ENCODE peak calls at places on chromosomes 7 and 10, in seven cellular contexts. X is nephron progenitor cell, N is fibroblast of mammary gland, J is neural progenitor cell, Q is mesothelial cell of epicardium, R is ovary, H is body of pancreas. T is an unnamed sample.

GRCh38 chr7:129741011-129741410 is 129.5 kb downstream of the NRF1 start:
- DNase-seq in X (no peak), N (no peak), J (no peak), Q (no peak), R (no peak), H (no peak), T (no peak)

GRCh38 chr7:117993377-117994003 is 120.2 kb upstream of the CTTNBP2 start:
- DNase-seq in X (peak), N (peak), J (peak), Q (no peak), R (no peak), H (peak), T (peak)

GRCh38 chr10:44571701-44572100 is 186.8 kb upstream of the CXCL12 start:
- DNase-seq in X (no peak), N (peak), J (no peak), Q (no peak), R (no peak), H (no peak), T (no peak)

GRCh38 chr7:45869426-45869825 is 3.5 kb downstream of the CCDC201 start:
- DNase-seq in X (no peak), N (peak), J (no peak), Q (no peak), R (no peak), H (no peak), T (no peak)

GRCh38 chr7:27901028-27901760 is 161.2 kb downstream of the TAX1BP1 start:
- DNase-seq in X (no peak), N (peak), J (no peak), Q (no peak), R (no peak), H (no peak), T (no peak)

GRCh38 chr10:94092848-94093247 is 99.1 kb downstream of the PLCE1 start:
- DNase-seq in X (no peak), N (peak), J (no peak), Q (no peak), R (no peak), H (peak), T (no peak)

GRCh38 chr10:13401142-13401541 is 53.0 kb upstream of the SEPHS1 start:
- DNase-seq in X (no peak), N (no peak), J (no peak), Q (no peak), R (no peak), H (no peak), T (no peak)

GRCh38 chr7:75842836-75843446 is 29.3 kb upstream of the CCL24 start:
- DNase-seq in X (no peak), N (peak), J (no peak), Q (no peak), R (peak), H (peak), T (peak)

GRCh38 chr7:77338883-77339629 is 77.1 kb downstream of the GSAP start:
- DNase-seq in X (no peak), N (peak), J (no peak), Q (no peak), R (no peak), H (no peak), T (no peak)

GRCh38 chr7:149713061-149713730 is 60.2 kb downstream of the ZNF467 start:
- DNase-seq in X (no peak), N (no peak), J (no peak), Q (no peak), R (no peak), H (no peak), T (no peak)

GRCh38 chr10:50552308-50552707 is 71.4 kb downstream of the SGMS1 start:
- DNase-seq in X (no peak), N (peak), J (no peak), Q (no peak), R (no peak), H (no peak), T (no peak)

GRCh38 chr10:79405995-79406515 is 39.4 kb downstream of the ZCCHC24 start:
- DNase-seq in X (no peak), N (no peak), J (no peak), Q (no peak), R (no peak), H (no peak), T (no peak)

GRCh38 chr7:46301677-46302076 is 380.6 kb upstream of the IGFBP3 start:
- DNase-seq in X (no peak), N (peak), J (no peak), Q (no peak), R (no peak), H (no peak), T (no peak)

GRCh38 chr7:132440126-132440525 is 136.1 kb downstream of the PLXNA4 start:
- DNase-seq in X (no peak), N (no peak), J (no peak), Q (no peak), R (no peak), H (no peak), T (no peak)

GRCh38 chr7:147412782-147413186 is 1177.8 kb upstream of the C7orf33 start:
- DNase-seq in X (no peak), N (peak), J (no peak), Q (no peak), R (no peak), H (no peak), T (no peak)

GRCh38 chr10:44991571-44991970 is 9.2 kb upstream of the ZNF22 start:
- DNase-seq in X (no peak), N (no peak), J (no peak), Q (no peak), R (peak), H (peak), T (no peak)

GRCh38 chr7:115662120-115662519 is 368.4 kb downstream of the TFEC start:
- DNase-seq in X (no peak), N (peak), J (no peak), Q (no peak), R (no peak), H (no peak), T (no peak)

GRCh38 chr10:52755297-52756062 is 17.1 kb downstream of the MBL2 start:
- DNase-seq in X (no peak), N (peak), J (no peak), Q (no peak), R (no peak), H (peak), T (no peak)

DNA sequence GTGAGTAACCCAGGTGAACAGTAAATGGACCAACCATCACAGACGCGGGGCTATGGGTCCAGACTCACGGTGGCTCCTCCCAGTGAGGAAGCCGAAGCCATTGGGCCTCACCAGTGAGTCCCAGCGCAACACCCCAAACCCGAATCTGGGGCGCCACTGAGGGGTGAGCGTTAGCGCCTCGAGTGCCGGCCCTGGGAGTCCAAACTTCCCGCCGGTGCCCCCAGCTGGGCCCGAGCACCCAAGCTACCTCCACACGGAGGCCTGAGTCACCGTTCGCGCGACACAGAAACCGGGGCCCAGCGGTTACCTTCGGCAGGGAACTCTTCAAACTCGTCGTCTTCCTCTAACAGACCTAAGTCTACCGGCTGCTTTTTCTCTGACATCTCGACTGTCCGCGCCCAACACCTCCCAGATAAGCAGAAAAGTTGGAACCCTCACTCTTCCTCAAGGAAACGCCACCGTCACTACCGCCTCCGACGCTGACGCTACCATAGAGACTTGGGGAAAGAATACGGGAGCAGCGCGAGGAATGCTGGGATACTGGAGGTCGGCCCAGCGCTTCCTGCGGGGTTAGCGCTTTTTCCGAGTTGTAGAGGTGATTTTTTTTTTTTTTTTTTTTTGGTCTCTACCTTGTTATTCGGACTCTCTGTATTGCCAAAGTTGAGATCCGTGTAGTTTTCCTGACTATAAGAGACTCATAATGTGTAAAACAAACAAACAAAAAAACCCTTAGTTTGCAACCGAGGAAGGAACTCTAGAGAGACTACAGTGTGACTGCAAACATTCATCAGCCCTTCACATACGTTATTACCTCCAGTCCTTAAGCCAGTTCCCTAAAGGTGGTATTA is at the start of gene SEM1:
- DNase-seq in X (peak), N (peak), J (peak), Q (peak), R (peak), H (peak), T (peak)
- TF ChIP-seq CTCF in X (no peak), N (no peak), J (no peak), Q (no peak), R (no peak), H (no peak), T (no peak)

GRCh38 chr7:11266101-11266500 is 292.4 kb downstream of the PHF14 start:
- DNase-seq in X (no peak), N (no peak), J (no peak), Q (no peak), R (no peak), H (no peak), T (no peak)

GRCh38 chr7:11256501-11256900 is 282.8 kb downstream of the PHF14 start:
- DNase-seq in X (no peak), N (no peak), J (no peak), Q (no peak), R (no peak), H (no peak), T (no peak)

DNA sequence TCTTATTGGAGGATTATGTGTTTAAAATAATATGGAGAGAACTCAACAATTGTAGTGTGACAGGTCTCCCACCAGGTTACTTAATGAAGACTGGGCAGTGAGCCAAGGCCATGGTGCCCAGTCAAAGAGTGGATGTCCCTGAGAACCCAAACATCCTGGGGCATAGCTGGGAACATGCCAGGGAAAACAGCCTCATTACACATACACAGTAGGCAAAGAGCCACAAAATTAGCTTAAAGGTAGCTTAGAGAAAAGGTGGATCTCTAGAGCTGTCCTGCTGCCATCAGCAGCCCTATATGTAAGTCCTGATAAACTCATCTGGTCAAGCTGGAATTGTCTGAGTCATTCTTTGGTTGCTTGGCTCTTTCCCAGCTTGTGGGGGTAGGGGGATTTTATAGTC is 287.8 kb downstream of the PHF14 start:
- DNase-seq in X (no peak), N (no peak), J (no peak), Q (no peak), R (no peak), H (peak), T (peak)
- TF ChIP-seq CTCF in X (no peak), N (no peak), J (no peak), Q (no peak), R (no peak), H (no peak), T (no peak)

DNA sequence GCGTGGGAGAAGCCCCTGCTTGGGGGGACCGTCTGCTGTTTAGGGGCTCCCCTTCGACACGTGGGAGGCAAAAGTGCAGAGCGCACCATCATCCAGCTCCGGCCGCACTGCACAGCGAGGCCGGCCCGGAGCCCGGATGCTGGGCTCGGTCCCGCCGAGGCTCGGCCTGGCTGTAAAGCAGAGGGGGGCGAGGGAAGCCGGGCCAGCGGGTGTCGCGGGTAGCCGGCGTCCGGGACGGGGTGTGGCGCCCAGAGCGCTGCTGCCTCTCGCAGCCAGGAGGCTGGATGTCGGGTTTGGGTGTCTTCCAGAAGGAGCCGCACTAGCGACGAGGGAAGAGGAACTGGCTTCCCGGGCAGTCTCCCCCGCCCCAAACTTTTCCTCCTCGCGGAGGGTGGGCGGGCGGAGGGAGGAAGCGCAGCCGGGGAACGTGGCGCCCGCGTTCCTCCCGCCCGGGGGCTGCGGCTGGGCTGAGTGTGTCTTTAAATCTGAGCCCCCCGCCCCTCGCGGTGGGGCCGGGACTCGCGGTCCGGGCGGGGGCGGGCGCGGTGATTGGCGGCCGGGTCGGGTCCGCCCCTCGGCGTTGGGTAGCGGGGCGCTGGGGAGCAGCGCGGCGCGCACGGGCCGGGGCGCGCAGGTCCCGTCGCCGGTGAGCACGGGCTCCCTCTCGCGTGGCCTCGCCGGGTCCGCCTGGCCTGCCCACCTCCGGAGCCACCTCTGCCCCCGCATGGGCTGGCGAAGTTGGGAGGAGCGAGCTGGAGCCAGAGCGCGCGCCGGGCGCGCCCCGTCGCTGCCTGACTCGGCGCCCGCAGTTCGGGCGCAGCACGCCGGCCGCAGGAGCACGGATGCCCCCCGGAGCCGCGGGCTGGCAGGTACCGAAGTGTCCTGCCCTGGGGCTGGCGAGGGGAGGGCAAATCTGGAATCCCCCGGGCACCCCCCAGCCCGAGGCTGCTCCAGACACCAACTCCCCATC is at the start of gene PALD1:
- DNase-seq in X (peak), N (peak), J (peak), Q (peak), R (peak), H (peak), T (peak)
- TF ChIP-seq CTCF in X (no peak), N (no peak), J (peak), Q (no peak), R (peak), H (no peak), T (no peak)

GRCh38 chr10:72320676-72321247 is 34.0 kb downstream of the DNAJB12 start:
- DNase-seq in X (no peak), N (peak), J (peak), Q (no peak), R (peak), H (peak), T (peak)

GRCh38 chr10:72322030-72322279 is 32.8 kb downstream of the DNAJB12 start:
- DNase-seq in X (no peak), N (no peak), J (no peak), Q (no peak), R (no peak), H (no peak), T (peak)

GRCh38 chr10:72318383-72319262 is 36.1 kb downstream of the DNAJB12 start:
- DNase-seq in X (no peak), N (no peak), J (no peak), Q (no peak), R (peak), H (no peak), T (no peak)

GRCh38 chr10:72321248-72322029 is 33.3 kb downstream of the DNAJB12 start:
- DNase-seq in X (no peak), N (no peak), J (no peak), Q (no peak), R (no peak), H (peak), T (no peak)

GRCh38 chr10:72319416-72320254 is 35.1 kb downstream of the DNAJB12 start:
- DNase-seq in X (peak), N (peak), J (peak), Q (peak), R (peak), H (peak), T (peak)
- TF ChIP-seq CTCF in X (no peak), N (no peak), J (no peak), Q (no peak), R (peak), H (no peak), T (no peak)

GRCh38 chr10:125083576-125083920 is 76.8 kb downstream of the CTBP2 start:
- DNase-seq in X (no peak), N (peak), J (no peak), Q (no peak), R (no peak), H (peak), T (no peak)

GRCh38 chr10:125085281-125085680 is 75.1 kb downstream of the CTBP2 start:
- DNase-seq in X (no peak), N (no peak), J (no peak), Q (no peak), R (no peak), H (no peak), T (no peak)

GRCh38 chr10:125086716-125087115 is 73.6 kb downstream of the CTBP2 start:
- DNase-seq in X (no peak), N (no peak), J (no peak), Q (no peak), R (peak), H (no peak), T (no peak)

GRCh38 chr10:125082881-125083575 is 77.3 kb downstream of the CTBP2 start:
- DNase-seq in X (no peak), N (no peak), J (no peak), Q (no peak), R (peak), H (no peak), T (no peak)

DNA sequence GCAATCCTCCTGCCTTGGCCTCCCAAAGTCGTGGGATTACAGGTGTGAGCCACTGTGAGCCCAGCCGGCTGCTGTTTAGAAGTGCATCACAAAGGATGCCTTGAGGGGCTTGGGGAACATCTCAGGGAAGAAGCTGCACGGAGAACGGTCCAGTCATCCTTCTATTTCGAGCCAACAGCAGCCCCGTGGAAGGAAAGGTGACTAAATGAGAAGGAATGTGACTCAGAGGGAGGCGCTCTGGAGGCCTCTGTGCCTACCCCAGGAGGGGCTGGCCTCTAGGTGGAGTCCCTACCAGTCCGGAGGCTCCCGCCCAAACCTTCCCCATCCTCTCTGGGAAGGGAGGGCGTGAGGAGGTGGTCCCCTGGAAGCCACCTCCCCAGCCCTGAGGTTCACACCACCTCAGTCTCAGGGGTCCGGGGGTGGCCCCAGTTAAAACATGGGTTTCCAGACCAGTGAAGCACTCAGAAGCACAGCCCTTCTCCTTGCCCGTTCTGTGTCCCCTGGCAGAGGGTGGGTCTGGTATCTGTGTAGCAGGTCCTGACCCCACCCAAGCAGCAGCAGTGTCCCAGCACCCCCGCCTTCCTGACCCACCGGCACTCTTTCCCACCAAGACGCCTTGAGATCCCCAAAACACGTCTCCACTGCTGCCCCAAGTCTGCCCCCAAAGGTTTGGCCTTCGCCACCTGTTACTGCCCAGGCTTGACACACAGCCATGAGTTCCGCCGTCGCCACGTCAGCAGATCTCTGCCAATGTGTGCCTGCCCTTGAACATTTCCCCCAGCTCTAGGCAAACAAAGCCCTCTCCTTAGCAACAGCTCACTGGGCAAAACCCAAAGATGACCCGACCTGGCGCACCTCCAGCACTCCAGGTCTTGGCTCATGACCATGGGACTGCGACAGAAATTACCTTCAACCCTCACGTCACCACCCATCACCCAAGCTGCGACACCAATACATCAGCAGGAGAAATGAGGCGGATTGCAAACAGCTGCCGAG is 75.9 kb downstream of the CTBP2 start:
- DNase-seq in X (no peak), N (peak), J (no peak), Q (no peak), R (peak), H (peak), T (peak)
- TF ChIP-seq CTCF in X (no peak), N (peak), J (no peak), Q (no peak), R (no peak), H (no peak), T (no peak)

DNA sequence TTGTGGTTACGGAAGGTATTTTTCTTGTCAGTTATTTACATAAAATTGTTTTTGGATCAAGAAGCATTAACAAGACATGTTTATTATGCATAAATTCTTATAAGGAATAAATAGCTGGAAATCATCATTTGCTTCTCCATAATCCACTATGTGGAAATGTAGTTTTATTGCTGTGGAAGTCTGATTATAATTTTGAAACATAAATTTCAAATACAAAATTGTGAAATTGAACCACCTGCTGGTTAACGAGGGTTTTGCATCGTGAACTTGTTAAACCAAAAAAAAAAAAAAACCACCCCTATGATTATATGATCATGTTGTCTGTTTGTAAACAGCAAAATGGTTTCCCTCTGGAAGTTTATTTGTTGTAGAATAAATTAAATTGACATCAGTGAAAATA is 25.9 kb downstream of the ABRAXAS2 start:
- DNase-seq in X (no peak), N (peak), J (no peak), Q (no peak), R (no peak), H (no peak), T (peak)
- TF ChIP-seq CTCF in X (peak), N (peak), J (peak), Q (peak), R (peak), H (peak), T (peak)

DNA sequence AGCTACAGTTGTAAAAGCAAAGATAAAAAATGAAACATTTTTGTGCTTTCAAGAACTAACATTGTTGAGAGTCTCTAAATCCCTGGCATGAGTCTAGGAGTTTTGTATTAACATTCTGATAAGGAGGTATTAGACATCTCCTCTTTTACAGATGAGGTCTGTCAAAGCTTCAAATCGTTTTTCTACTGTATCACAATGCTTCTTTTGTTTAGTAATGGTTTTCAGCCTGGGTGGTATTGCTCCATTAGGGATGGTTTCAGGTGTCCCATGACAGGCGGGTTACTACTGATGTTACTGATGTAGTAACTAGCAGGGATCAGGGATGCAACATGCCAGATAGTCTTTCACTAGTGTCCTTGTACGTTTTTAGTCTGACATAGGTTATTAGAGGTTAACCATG is 27.4 kb downstream of the STAM start:
- DNase-seq in X (no peak), N (no peak), J (peak), Q (no peak), R (no peak), H (no peak), T (no peak)
- TF ChIP-seq CTCF in X (no peak), N (no peak), J (no peak), Q (no peak), R (no peak), H (no peak), T (no peak)

T was measured in Calu3.